ENCODE peak calls at places on chromosomes 3 and 15, in five cellular contexts. One of them, this sample, is unnamed.

GRCh38 chr3:65971281-65972252 is 67.2 kb downstream of the MAGI1 start:
- DNase-seq in SK-N-SH: no peak
- DNase-seq in HepG2: no peak
- DNase-seq in HCT116: no peak
- DNase-seq in H1: no peak
- DNase-seq in this sample: no peak

GRCh38 chr3:186307594-186307993 is 54.4 kb downstream of the DGKG start:
- DNase-seq in SK-N-SH: no peak
- DNase-seq in H1: no peak
- DNase-seq in HCT116: no peak
- DNase-seq in HepG2: peak
- DNase-seq in this sample: peak

GRCh38 chr15:66795851-66796250 is 93.8 kb downstream of the SMAD6 start:
- DNase-seq in HepG2: no peak
- DNase-seq in H1: no peak
- DNase-seq in SK-N-SH: no peak
- DNase-seq in HCT116: no peak
- DNase-seq in this sample: no peak

GRCh38 chr3:169662215-169663070 is 1.1 kb downstream of the MECOM start:
- DNase-seq in HCT116: peak
- DNase-seq in SK-N-SH: peak
- DNase-seq in HepG2: peak
- DNase-seq in H1: no peak
- DNase-seq in this sample: peak

GRCh38 chr3:67529337-67529736 is 125.1 kb downstream of the SUCLG2 start:
- DNase-seq in HCT116: no peak
- DNase-seq in SK-N-SH: no peak
- DNase-seq in H1: no peak
- DNase-seq in HepG2: peak
- DNase-seq in this sample: no peak

GRCh38 chr3:60086811-60087210 is 1037.0 kb upstream of the CFAP20DC start:
- DNase-seq in HCT116: peak
- DNase-seq in H1: no peak
- DNase-seq in SK-N-SH: no peak
- DNase-seq in HepG2: peak
- DNase-seq in this sample: no peak

GRCh38 chr15:89002281-89002761 is 85.9 kb upstream of the ABHD2 start:
- DNase-seq in H1: no peak
- DNase-seq in HCT116: no peak
- DNase-seq in HepG2: peak
- DNase-seq in SK-N-SH: peak
- DNase-seq in this sample: no peak

GRCh38 chr15:66832679-66833078 is 130.6 kb downstream of the SMAD6 start:
- DNase-seq in HepG2: no peak
- DNase-seq in H1: no peak
- DNase-seq in HCT116: no peak
- DNase-seq in SK-N-SH: no peak
- DNase-seq in this sample: no peak

GRCh38 chr3:123559040-123559861 is 25.6 kb downstream of the HACD2 start:
- DNase-seq in H1: no peak
- DNase-seq in SK-N-SH: peak
- DNase-seq in HCT116: peak
- DNase-seq in HepG2: peak
- DNase-seq in this sample: peak

GRCh38 chr3:86594838-86595237 is 396.1 kb downstream of the VGLL3 start:
- DNase-seq in H1: no peak
- DNase-seq in SK-N-SH: no peak
- DNase-seq in HCT116: no peak
- DNase-seq in HepG2: no peak
- DNase-seq in this sample: no peak

GRCh38 chr3:147372525-147373027 is 33.8 kb downstream of the ZIC4 start:
- DNase-seq in HepG2: no peak
- DNase-seq in HCT116: no peak
- DNase-seq in SK-N-SH: no peak
- DNase-seq in H1: no peak
- DNase-seq in this sample: no peak

GRCh38 chr15:34128898-34129297 is 27.0 kb downstream of the PGBD4 start:
- DNase-seq in H1: no peak
- DNase-seq in SK-N-SH: no peak
- DNase-seq in HepG2: no peak
- DNase-seq in HCT116: no peak
- DNase-seq in this sample: no peak

GRCh38 chr15:70488002-70488605 is 275.3 kb downstream of the UACA start:
- DNase-seq in HepG2: peak
- DNase-seq in H1: no peak
- DNase-seq in HCT116: no peak
- DNase-seq in SK-N-SH: peak
- DNase-seq in this sample: peak

GRCh38 chr3:161274691-161275298 is 53.7 kb downstream of the NMD3 start:
- DNase-seq in HepG2: peak
- DNase-seq in SK-N-SH: peak
- DNase-seq in HCT116: peak
- DNase-seq in H1: peak
- DNase-seq in this sample: peak

GRCh38 chr3:175398676-175399075 is 539.5 kb downstream of the NAALADL2 start:
- DNase-seq in HepG2: no peak
- DNase-seq in H1: no peak
- DNase-seq in SK-N-SH: no peak
- DNase-seq in HCT116: no peak
- DNase-seq in this sample: no peak

GRCh38 chr3:197248341-197248740 is 50.1 kb downstream of the DLG1 start:
- DNase-seq in HCT116: no peak
- DNase-seq in HepG2: no peak
- DNase-seq in SK-N-SH: no peak
- DNase-seq in H1: no peak
- DNase-seq in this sample: no peak

GRCh38 chr3:112086018-112086854 is at the start of gene C3orf52:
- DNase-seq in H1: peak
- DNase-seq in HCT116: peak
- DNase-seq in HepG2: peak
- DNase-seq in SK-N-SH: peak
- DNase-seq in this sample: peak

GRCh38 chr3:183810643-183811594 is 14.5 kb downstream of the MAP6D1 start:
- DNase-seq in H1: no peak
- DNase-seq in SK-N-SH: no peak
- DNase-seq in HCT116: no peak
- DNase-seq in HepG2: no peak
- DNase-seq in this sample: no peak

GRCh38 chr3:197539651-197540051 is 16.1 kb downstream of the BDH1 start:
- DNase-seq in HepG2: no peak
- DNase-seq in H1: no peak
- DNase-seq in SK-N-SH: no peak
- DNase-seq in HCT116: peak
- DNase-seq in this sample: peak

GRCh38 chr15:38474155-38474757 is 20.3 kb downstream of the FAM98B start:
- DNase-seq in HCT116: peak
- DNase-seq in H1: no peak
- DNase-seq in HepG2: peak
- DNase-seq in SK-N-SH: peak
- DNase-seq in this sample: peak

GRCh38 chr3:195071916-195072820 is 198.8 kb downstream of the XXYLT1 start:
- DNase-seq in SK-N-SH: no peak
- DNase-seq in H1: no peak
- DNase-seq in HepG2: no peak
- DNase-seq in HCT116: no peak
- DNase-seq in this sample: no peak

DNA sequence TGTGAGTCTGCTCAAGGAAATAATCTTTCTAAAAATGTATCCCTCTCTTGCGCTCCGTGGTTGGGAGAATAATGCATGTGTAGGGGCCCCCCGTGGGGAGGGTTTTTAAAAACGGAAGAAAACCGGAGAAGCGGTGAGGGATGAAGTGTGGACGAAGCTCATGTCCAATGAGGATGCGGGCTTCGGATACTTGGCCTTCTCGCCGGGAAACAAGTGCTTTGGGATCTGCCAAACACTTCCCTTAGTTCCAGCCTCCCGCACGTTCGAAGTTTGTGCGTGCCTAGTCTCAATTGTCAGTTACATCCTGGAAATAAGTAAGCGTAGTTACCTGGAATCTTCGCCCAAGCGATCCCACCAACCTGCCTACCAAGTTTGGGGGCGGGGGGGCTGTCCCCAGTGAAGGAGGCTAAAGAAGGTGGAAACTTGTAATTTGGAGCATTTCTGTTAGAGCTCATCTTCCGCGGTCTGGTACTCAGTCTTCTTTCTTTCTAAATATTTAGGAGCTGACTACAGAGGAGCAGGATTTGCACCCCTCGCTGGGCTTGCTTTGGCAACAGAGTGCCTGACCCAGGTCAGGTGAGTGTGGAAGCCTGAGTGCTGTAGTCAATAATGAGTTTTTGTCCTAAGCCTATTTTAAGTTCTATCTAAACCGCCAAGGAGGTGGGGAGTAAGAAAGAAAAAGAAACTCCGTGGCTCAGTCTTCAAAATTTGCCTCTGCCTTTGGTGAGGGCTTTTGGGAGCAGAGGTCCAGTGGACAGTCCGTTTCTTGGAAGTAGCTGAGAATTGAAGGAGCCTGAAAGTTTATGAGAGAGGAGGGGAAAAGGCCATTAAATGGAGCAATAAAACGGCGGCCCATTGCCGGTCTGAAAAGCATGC is 1.0 kb downstream of the ITPR1 start:
- DNase-seq in SK-N-SH: peak
- DNase-seq in HCT116: no peak
- DNase-seq in H1: no peak
- DNase-seq in HepG2: no peak
- DNase-seq in this sample: no peak
- TF ChIP-seq JUND in SK-N-SH: no peak
- TF ChIP-seq JUND in HCT116: no peak
- TF ChIP-seq JUND in H1: no peak
- TF ChIP-seq JUND in HepG2: no peak
- TF ChIP-seq JUND in this sample: no peak

DNA sequence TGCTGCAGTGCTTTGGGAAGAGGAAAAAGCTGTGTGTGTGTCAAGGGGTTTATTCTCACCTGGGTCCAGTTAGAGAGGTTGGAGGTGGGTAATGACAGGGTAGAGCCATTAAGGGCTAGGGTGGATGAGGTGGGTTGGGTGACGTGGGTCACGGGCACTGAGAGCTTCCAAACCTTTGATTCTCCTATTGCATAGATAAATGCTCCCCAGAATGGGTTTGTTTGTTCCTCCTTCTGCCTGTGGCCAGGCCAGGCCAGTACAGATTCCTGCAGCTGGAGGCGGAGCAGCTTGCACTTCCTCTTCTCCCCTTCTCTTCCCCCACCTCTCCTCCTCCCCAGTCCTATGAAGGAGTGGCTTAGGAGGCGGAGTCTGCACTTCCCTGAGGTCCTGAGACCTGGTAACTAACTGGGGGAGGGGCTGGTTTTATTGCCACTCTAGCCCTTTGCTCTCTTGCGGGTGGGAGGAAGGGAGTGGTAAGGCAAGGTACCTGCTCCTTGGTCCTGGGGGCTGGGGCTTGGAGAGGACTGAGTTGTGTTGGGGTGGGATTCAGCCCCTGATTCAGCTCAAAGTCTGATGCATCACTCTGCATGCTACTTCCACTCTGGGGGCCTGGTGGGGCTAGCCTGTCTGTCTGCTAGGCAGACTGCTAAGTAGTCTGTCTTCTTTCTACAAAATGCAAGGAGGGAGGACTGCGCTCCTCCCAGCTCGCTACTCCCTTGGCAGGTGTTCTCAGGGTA is 3.5 kb downstream of the SPINT1 start:
- DNase-seq in HCT116: no peak
- DNase-seq in H1: no peak
- DNase-seq in SK-N-SH: peak
- DNase-seq in HepG2: peak
- DNase-seq in this sample: peak
- TF ChIP-seq JUND in HCT116: no peak
- TF ChIP-seq JUND in H1: no peak
- TF ChIP-seq JUND in SK-N-SH: no peak
- TF ChIP-seq JUND in HepG2: no peak
- TF ChIP-seq JUND in this sample: no peak

DNA sequence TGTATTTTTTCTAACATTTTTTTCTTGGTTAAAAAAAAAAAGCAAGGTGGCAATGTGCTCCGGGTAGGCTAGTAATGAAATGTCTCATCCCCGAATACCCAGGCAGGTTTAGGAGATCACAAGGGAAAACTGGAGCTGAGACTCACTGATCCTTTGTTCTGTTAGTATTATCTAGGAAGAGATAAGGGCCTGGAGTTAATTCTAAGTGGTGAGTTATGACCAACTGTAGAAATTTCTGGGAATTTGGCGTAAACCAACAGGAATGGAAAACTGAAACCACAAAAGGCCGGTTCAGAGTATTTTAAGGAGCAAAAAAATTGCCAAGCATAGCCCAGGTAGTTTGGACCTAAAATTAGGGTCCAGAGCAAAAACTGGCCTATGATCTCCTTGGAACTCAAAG is 12.4 kb downstream of the PPM1M start:
- DNase-seq in H1: no peak
- DNase-seq in HCT116: no peak
- DNase-seq in HepG2: no peak
- DNase-seq in SK-N-SH: no peak
- DNase-seq in this sample: no peak
- TF ChIP-seq JUND in H1: no peak
- TF ChIP-seq JUND in HCT116: no peak
- TF ChIP-seq JUND in HepG2: no peak
- TF ChIP-seq JUND in SK-N-SH: no peak
- TF ChIP-seq JUND in this sample: no peak

DNA sequence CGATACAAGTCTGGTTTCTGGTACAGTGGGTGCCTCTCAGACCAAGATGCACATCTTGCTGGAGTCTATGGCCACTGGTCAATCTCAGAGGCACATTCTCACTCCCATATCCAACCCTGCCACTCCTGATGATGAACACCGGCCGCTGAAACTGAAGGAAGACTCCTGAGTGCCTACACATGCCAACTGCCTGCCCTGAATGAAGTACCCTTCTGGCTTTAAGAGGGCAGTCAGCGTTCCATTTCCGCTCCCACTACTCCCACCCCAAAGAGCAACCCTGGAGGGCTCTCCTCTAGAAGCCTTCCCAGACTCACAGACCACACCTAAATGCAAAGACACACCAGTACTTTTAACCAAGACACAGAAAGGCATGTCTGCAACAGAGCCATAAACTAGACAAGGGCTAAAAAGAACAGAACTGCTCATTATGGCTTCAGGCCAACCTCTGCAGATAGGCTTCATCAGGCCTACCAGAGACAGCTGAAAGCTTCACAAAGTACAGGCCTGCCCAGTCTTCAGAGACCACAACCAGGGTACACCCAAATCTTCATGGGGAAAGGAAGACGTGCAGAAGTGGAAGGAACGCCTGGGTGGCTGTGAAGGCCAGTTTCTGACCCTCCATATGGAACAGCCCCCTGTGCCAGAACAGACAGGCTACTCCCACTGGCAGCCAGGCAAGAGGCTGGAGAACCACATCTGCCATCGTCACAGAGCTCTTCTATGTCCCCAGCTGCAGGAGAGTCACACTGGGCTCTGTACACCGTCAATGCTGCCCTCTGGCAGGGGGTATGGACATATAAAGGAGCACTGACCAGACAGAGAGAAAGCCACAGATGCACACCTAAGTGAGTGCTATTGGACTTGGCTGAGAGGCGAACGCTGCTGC is 14.2 kb downstream of the ANP32A start:
- DNase-seq in SK-N-SH: peak
- DNase-seq in HCT116: no peak
- DNase-seq in HepG2: no peak
- DNase-seq in H1: no peak
- DNase-seq in this sample: no peak
- TF ChIP-seq JUND in SK-N-SH: no peak
- TF ChIP-seq JUND in HCT116: no peak
- TF ChIP-seq JUND in HepG2: no peak
- TF ChIP-seq JUND in H1: no peak
- TF ChIP-seq JUND in this sample: no peak

This sample was measured in T47D.